ENCODE peak calls at places on chromosomes 16 and 17, in eight cellular contexts. D is Right ventricle myocardium inferior, W is memory B cell, X is H4, S is NCI-H748 treated with DMSO at 0.1 percent for 48 hours, Y is LNCaP clone FGC, L is GM04503, I is neural crest cell. O is an unnamed sample.
A peak's percentile ranks its signal among the peaks of the same experiment; 100 is the strongest.

GRCh38 chr17:50347087-50347893 is 1.4 kb downstream of the XYLT2 start:
- DNase-seq in S (no peak), X (peak; percentile 8), I (peak; percentile 22), W (no peak), D (no peak), L (no peak), Y (no peak), O (no peak)

GRCh38 chr17:9801505-9801904 is 10.1 kb upstream of the DHRS7C start:
- DNase-seq in I (no peak), L (no peak), X (no peak), Y (no peak), S (no peak), W (no peak), D (no peak), O (no peak)

GRCh38 chr17:49508061-49508865 is 13.2 kb downstream of the NGFR start:
- DNase-seq in S (peak; percentile 6), L (no peak), Y (no peak), D (no peak), W (no peak), X (peak; percentile 86), I (no peak), O (no peak)

GRCh38 chr17:65723356-65723928 is 162.0 kb upstream of the AXIN2 start:
- DNase-seq in W (no peak), L (peak; percentile 21), I (no peak), X (no peak), S (no peak), D (no peak), Y (peak; percentile 73), O (no peak)

GRCh38 chr17:74513987-74514631 is 17.2 kb downstream of the CD300LB start:
- DNase-seq in I (peak; percentile 25), S (no peak), L (no peak), Y (peak; percentile 100), D (no peak), W (peak; percentile 62), X (peak; percentile 53), O (no peak)

GRCh38 chr16:87603684-87604571 is 1.6 kb downstream of the JPH3 start:
- DNase-seq in Y (no peak), W (no peak), X (no peak), D (no peak), L (no peak), I (no peak), S (no peak), O (no peak)

GRCh38 chr17:43212641-43213490 is 1.2 kb downstream of the TMEM106A start:
- DNase-seq in S (no peak), I (no peak), D (no peak), X (no peak), W (no peak), L (no peak), Y (peak; percentile 4), O (no peak)

GRCh38 chr16:2761472-2761871 is 9.0 kb downstream of the SRRM2 start:
- DNase-seq in W (no peak), Y (no peak), D (no peak), L (no peak), X (no peak), S (no peak), I (no peak), O (no peak)

GRCh38 chr16:61780161-61780560 is 256.1 kb downstream of the CDH8 start:
- DNase-seq in L (no peak), Y (no peak), D (no peak), S (no peak), W (no peak), I (no peak), X (no peak), O (no peak)

GRCh38 chr16:23729503-23730424 is 16.7 kb upstream of the ERN2 start:
- DNase-seq in Y (no peak), S (no peak), W (no peak), L (no peak), X (peak; percentile 82), I (no peak), D (no peak), O (no peak)

GRCh38 chr17:14308965-14309879 is 8.3 kb downstream of the HS3ST3B1 start:
- DNase-seq in L (no peak), I (peak; percentile 93), D (peak; percentile 92), S (peak; percentile 70), X (peak; percentile 97), W (peak; percentile 63), Y (no peak), O (no peak)

GRCh38 chr17:76003915-76004314 is 3.3 kb downstream of the CDK3 start:
- DNase-seq in L (no peak), I (no peak), Y (no peak), S (no peak), X (no peak), D (no peak), W (no peak), O (no peak)

GRCh38 chr17:79922161-79922569 is 82.9 kb upstream of the CBX4 start:
- DNase-seq in I (no peak), W (no peak), X (no peak), Y (no peak), D (peak; percentile 11), L (no peak), S (peak; percentile 29), O (no peak)

GRCh38 chr16:50600582-50601283 is 52.5 kb downstream of the NKD1 start:
- DNase-seq in I (no peak), L (no peak), S (no peak), D (peak; percentile 39), Y (no peak), X (no peak), W (no peak), O (no peak)

GRCh38 chr17:49031965-49032928 is 35.1 kb downstream of the IGF2BP1 start:
- DNase-seq in W (no peak), X (peak; percentile 81), S (peak; percentile 53), Y (peak; percentile 55), I (peak; percentile 48), L (peak; percentile 41), D (peak; percentile 56), O (no peak)

GRCh38 chr17:79500738-79501533 is 109.9 kb downstream of the RBFOX3 start:
- DNase-seq in I (no peak), X (no peak), W (no peak), D (no peak), S (no peak), Y (no peak), L (no peak), O (no peak)

GRCh38 chr16:73058221-73058615 is 10.3 kb upstream of the ZFHX3 start:
- DNase-seq in X (no peak), D (no peak), Y (no peak), S (no peak), I (no peak), W (no peak), L (no peak), O (no peak)

GRCh38 chr17:38881600-38882191 is 11.8 kb downstream of the LASP1 start:
- DNase-seq in W (no peak), L (no peak), I (no peak), D (no peak), X (peak; percentile 57), S (no peak), Y (no peak), O (no peak)

GRCh38 chr17:49730078-49730786 is 22.5 kb upstream of the SLC35B1 start:
- DNase-seq in Y (peak; percentile 85), I (no peak), S (no peak), W (no peak), X (no peak), D (peak; percentile 88), L (peak; percentile 94), O (peak; percentile 21)

GRCh38 chr17:73166731-73167581 is 2.1 kb downstream of the SSTR2 start:
- DNase-seq in W (no peak), Y (no peak), S (no peak), L (no peak), I (no peak), D (no peak), X (no peak), O (no peak)

GRCh38 chr16:80666378-80667257 is 125.8 kb downstream of the DYNLRB2 start:
- DNase-seq in I (no peak), D (no peak), Y (no peak), S (no peak), L (no peak), W (no peak), X (no peak), O (no peak)

GRCh38 chr17:1484586-1485310 is 7.7 kb downstream of the MYO1C start:
- DNase-seq in S (peak; percentile 47), D (no peak), I (peak; percentile 31), X (peak; percentile 52), W (peak; percentile 77), Y (peak; percentile 75), L (no peak), O (no peak)

GRCh38 chr17:47879028-47879585 is 16.9 kb upstream of the SP2 start:
- DNase-seq in X (no peak), W (no peak), I (no peak), Y (no peak), L (no peak), S (no peak), D (no peak), O (no peak)

GRCh38 chr17:3892095-3892998 is 506 bp downstream of the CAMKK1 start:
- DNase-seq in S (peak; percentile 71), L (no peak), X (peak; percentile 71), I (peak; percentile 48), W (peak; percentile 73), D (peak; percentile 91), Y (peak; percentile 75), O (peak; percentile 59)

GRCh38 chr16:1531638-1531910 is 1.9 kb upstream of the TMEM204 start:
- DNase-seq in L (no peak), Y (no peak), S (no peak), I (no peak), W (no peak), D (peak; percentile 68), X (no peak), O (no peak)

GRCh38 chr16:58815188-58815888 is 81.2 kb upstream of the GOT2 start:
- DNase-seq in Y (no peak), L (no peak), D (no peak), X (no peak), W (no peak), S (no peak), I (no peak), O (no peak)

GRCh38 chr17:37465058-37465616 is 24.6 kb upstream of the DUSP14 start:
- DNase-seq in L (peak; percentile 64), W (no peak), S (no peak), X (no peak), D (no peak), Y (no peak), I (no peak), O (no peak)

GRCh38 chr16:52446076-52446475 is 100.9 kb downstream of the TOX3 start:
- DNase-seq in I (no peak), W (no peak), D (no peak), S (no peak), L (no peak), Y (no peak), X (no peak), O (no peak)

GRCh38 chr17:19645608-19646250 is 2.8 kb upstream of the ALDH3A2 start:
- DNase-seq in S (no peak), W (no peak), D (peak; percentile 76), Y (no peak), X (peak; percentile 15), I (peak; percentile 35), L (no peak), O (no peak)

GRCh38 chr17:49756805-49757496 is 7.0 kb downstream of the FAM117A start:
- DNase-seq in X (no peak), W (no peak), I (no peak), Y (no peak), D (no peak), L (no peak), S (no peak), O (no peak)

GRCh38 chr16:15811416-15811777 is 45.4 kb downstream of the MYH11 start:
- DNase-seq in W (no peak), D (no peak), Y (no peak), I (no peak), S (no peak), X (no peak), L (no peak), O (no peak)

O was measured in thoracic aorta.